ENCODE peak calls at places on chromosomes 13 and 19, in six cellular contexts. One of them, this sample, is unnamed.

GRCh38 chr19:55250262-55251036 is 8.4 kb downstream of the PPP6R1 start:
- DNase-seq in psoas muscle: no peak
- DNase-seq in frontal cortex: no peak
- DNase-seq in NCI-H460: no peak
- DNase-seq in SK-N-SH: no peak
- DNase-seq in hepatic stellate cell: no peak
- DNase-seq in this sample: no peak

GRCh38 chr19:39996218-39996810 is 546 bp upstream of the ZNF546 start:
- DNase-seq in frontal cortex: peak
- DNase-seq in hepatic stellate cell: peak
- DNase-seq in SK-N-SH: peak
- DNase-seq in NCI-H460: peak
- DNase-seq in psoas muscle: no peak
- DNase-seq in this sample: peak

GRCh38 chr13:102773441-102774209 is at the start of gene TEX30:
- DNase-seq in psoas muscle: peak
- DNase-seq in frontal cortex: peak
- DNase-seq in hepatic stellate cell: peak
- DNase-seq in NCI-H460: peak
- DNase-seq in SK-N-SH: peak
- DNase-seq in this sample: peak

GRCh38 chr13:55577082-55577846 is 1563.5 kb upstream of the PRR20A start:
- DNase-seq in SK-N-SH: no peak
- DNase-seq in psoas muscle: no peak
- DNase-seq in frontal cortex: no peak
- DNase-seq in NCI-H460: no peak
- DNase-seq in hepatic stellate cell: no peak
- DNase-seq in this sample: no peak

GRCh38 chr13:94784066-94784465 is 71.7 kb upstream of the SOX21 start:
- DNase-seq in frontal cortex: no peak
- DNase-seq in hepatic stellate cell: no peak
- DNase-seq in NCI-H460: no peak
- DNase-seq in SK-N-SH: no peak
- DNase-seq in psoas muscle: no peak
- DNase-seq in this sample: no peak

GRCh38 chr19:17967258-17968051 is 548 bp downstream of the KCNN1 start:
- DNase-seq in SK-N-SH: peak
- DNase-seq in NCI-H460: no peak
- DNase-seq in hepatic stellate cell: no peak
- DNase-seq in psoas muscle: no peak
- DNase-seq in frontal cortex: no peak
- DNase-seq in this sample: no peak

GRCh38 chr19:508204-509150 is 1.2 kb downstream of the TPGS1 start:
- DNase-seq in NCI-H460: no peak
- DNase-seq in frontal cortex: no peak
- DNase-seq in SK-N-SH: no peak
- DNase-seq in hepatic stellate cell: no peak
- DNase-seq in psoas muscle: no peak
- DNase-seq in this sample: no peak

GRCh38 chr19:14119644-14120496 is 2.3 kb upstream of the PRKACA start:
- DNase-seq in NCI-H460: no peak
- DNase-seq in psoas muscle: no peak
- DNase-seq in frontal cortex: no peak
- DNase-seq in hepatic stellate cell: no peak
- DNase-seq in SK-N-SH: no peak
- DNase-seq in this sample: no peak

This sample was measured in SK-N-DZ.